ENCODE peak calls at places on chromosomes 12 and 14, in nine cellular contexts. C, E, Z, L, X, W, Q, U and I are unnamed samples.

GRCh38 chr14:71399057-71399487 is 491.8 kb downstream of the PCNX1 start:
- DNase-seq in Z (no peak), X (no peak), W (no peak), C (no peak), E (no peak), Q (no peak), U (no peak), L (no peak), I (no peak)

GRCh38 chr12:110249105-110249504 is 31.9 kb upstream of the ATP2A2 start:
- DNase-seq in L (no peak), Z (no peak), C (no peak), Q (no peak), U (no peak), E (no peak), W (no peak), X (no peak), I (no peak)

GRCh38 chr14:53055003-53055402 is 98.1 kb downstream of the DDHD1 start:
- DNase-seq in Z (peak; percentile 35), U (no peak), C (no peak), L (no peak), W (no peak), E (no peak), Q (peak; percentile 68), X (no peak), I (peak; percentile 50)

GRCh38 chr12:106801167-106801708 is 26.8 kb downstream of the RIC8B start:
- DNase-seq in C (no peak), U (no peak), Q (no peak), E (no peak), X (no peak), L (no peak), W (no peak), Z (no peak), I (no peak)

GRCh38 chr12:117874842-117875434 is 93.9 kb downstream of the KSR2 start:
- DNase-seq in Q (peak; percentile 54), W (no peak), C (peak; percentile 81), X (peak; percentile 38), L (peak; percentile 60), Z (peak; percentile 51), U (peak; percentile 46), E (peak; percentile 36), I (peak; percentile 65)

GRCh38 chr14:24179961-24180726 is 8.3 kb downstream of the REC8 start:
- DNase-seq in L (no peak), E (no peak), Q (no peak), X (no peak), W (no peak), C (no peak), Z (peak; percentile 94), U (no peak), I (no peak)

GRCh38 chr12:108939594-108939993 is 59.7 kb downstream of the DAO start:
- DNase-seq in Z (no peak), C (no peak), L (no peak), Q (no peak), W (no peak), U (no peak), E (no peak), X (no peak), I (peak; percentile 1)

GRCh38 chr12:19692091-19692490 is 252.8 kb downstream of the AEBP2 start:
- DNase-seq in W (no peak), Q (no peak), E (no peak), X (no peak), U (no peak), Z (no peak), L (no peak), C (no peak), I (no peak)

GRCh38 chr12:388547-389137 is 478 bp downstream of the KDM5A start:
- DNase-seq in Z (no peak), C (no peak), Q (peak; percentile 32), E (no peak), U (peak; percentile 43), X (no peak), W (peak; percentile 27), L (peak; percentile 28), I (no peak)

GRCh38 chr14:102262894-102263462 is 42.0 kb downstream of the MOK start:
- DNase-seq in W (no peak), Z (peak; percentile 32), Q (no peak), X (no peak), U (no peak), E (no peak), L (no peak), C (no peak), I (no peak)

GRCh38 chr12:27176765-27177164 is 67.3 kb upstream of the STK38L start:
- DNase-seq in X (peak; percentile 32), Z (peak; percentile 15), W (no peak), U (no peak), L (no peak), E (no peak), Q (no peak), C (no peak), I (no peak)

GRCh38 chr12:110531741-110532333 is 29.7 kb downstream of the RAD9B start:
- DNase-seq in Z (no peak), W (no peak), C (no peak), Q (peak; percentile 59), U (no peak), X (no peak), E (no peak), L (no peak), I (no peak)

GRCh38 chr12:54933381-54933780 is 51.2 kb downstream of the TESPA1 start:
- DNase-seq in E (no peak), Q (no peak), L (no peak), X (no peak), Z (peak; percentile 5), W (no peak), U (no peak), C (no peak), I (no peak)

GRCh38 chr12:12891646-12892355 is 439 bp downstream of the GPRC5A start:
- DNase-seq in W (no peak), E (no peak), C (no peak), U (no peak), Z (peak; percentile 50), X (no peak), L (no peak), Q (no peak), I (no peak)

GRCh38 chr14:94689218-94689984 is 77.2 kb downstream of the SERPINA3 start:
- DNase-seq in C (peak; percentile 77), U (no peak), Q (peak; percentile 35), E (peak; percentile 8), X (peak; percentile 11), W (no peak), Z (peak; percentile 19), L (peak; percentile 39), I (peak; percentile 32)

GRCh38 chr14:73814158-73814557 is 37.5 kb upstream of the PTGR2 start:
- DNase-seq in Z (no peak), W (no peak), E (no peak), L (no peak), C (no peak), Q (no peak), X (no peak), U (no peak), I (no peak)

GRCh38 chr12:389138-390096 is at the start of gene KDM5A:
- DNase-seq in X (peak; percentile 80), W (peak; percentile 60), C (peak; percentile 93), U (peak; percentile 85), L (peak; percentile 70), Z (no peak), Q (peak; percentile 93), E (no peak), I (no peak)

GRCh38 chr12:44385964-44386363 is 490.2 kb downstream of the NELL2 start:
- DNase-seq in Q (no peak), C (no peak), L (no peak), E (no peak), W (no peak), Z (no peak), X (no peak), U (no peak), I (no peak)

GRCh38 chr12:2779281-2779680 is 15.5 kb upstream of the FKBP4 start:
- DNase-seq in E (no peak), L (no peak), W (no peak), X (no peak), U (no peak), Z (no peak), C (no peak), Q (no peak), I (no peak)

GRCh38 chr12:126784328-126784921 is 1482.5 kb upstream of the TMEM132C start:
- DNase-seq in C (no peak), W (no peak), E (no peak), Z (peak; percentile 32), X (no peak), Q (no peak), U (no peak), L (peak; percentile 18), I (peak; percentile 42)

GRCh38 chr14:22838631-22839041 is 2.3 kb downstream of the MMP14 start:
- DNase-seq in E (no peak), Q (no peak), W (no peak), U (no peak), L (no peak), C (peak; percentile 81), X (no peak), Z (no peak), I (no peak)

GRCh38 chr12:91551927-91552326 is 369.3 kb upstream of the DCN start:
- DNase-seq in E (no peak), W (no peak), L (no peak), U (no peak), Z (no peak), C (no peak), Q (peak; percentile 24), X (no peak), I (no peak)

GRCh38 chr12:6943387-6943718 is 263 bp upstream of the RNU7-1 start:
- DNase-seq in X (peak; percentile 66), Z (peak; percentile 95), Q (peak; percentile 96), W (no peak), E (peak; percentile 75), L (no peak), C (no peak), U (peak; percentile 69), I (peak; percentile 88)

GRCh38 chr12:91272456-91273063 is 89.9 kb upstream of the DCN start:
- DNase-seq in X (no peak), L (no peak), Q (peak; percentile 20), E (no peak), W (no peak), C (peak; percentile 80), Z (no peak), U (no peak), I (no peak)

GRCh38 chr12:96500686-96501085 is 11.3 kb downstream of the CFAP54 start:
- DNase-seq in Q (no peak), U (no peak), X (no peak), W (no peak), Z (no peak), E (no peak), L (no peak), C (no peak), I (no peak)

GRCh38 chr12:11026118-11026517 is 3.7 kb upstream of the TAS2R19 start:
- DNase-seq in U (no peak), E (no peak), X (no peak), Q (no peak), C (no peak), Z (no peak), L (no peak), W (no peak), I (no peak)

GRCh38 chr14:60061371-60061770 is 30.4 kb upstream of the PCNX4 start:
- DNase-seq in C (no peak), W (no peak), U (no peak), X (no peak), E (no peak), Z (no peak), Q (no peak), L (no peak), I (no peak)

GRCh38 chr12:121060149-121061001 is 21.3 kb upstream of the OASL start:
- DNase-seq in L (no peak), E (no peak), Q (peak; percentile 21), X (peak; percentile 38), C (no peak), U (peak; percentile 41), W (no peak), Z (no peak), I (peak; percentile 18)

GRCh38 chr12:104049278-104050257 is at the start of gene GLT8D2:
- DNase-seq in C (peak; percentile 82), E (no peak), Q (no peak), X (no peak), U (no peak), W (no peak), L (no peak), Z (peak; percentile 57), I (no peak)

GRCh38 chr12:105418232-105418631 is 87.7 kb downstream of the C12orf75 start:
- DNase-seq in Z (peak; percentile 94), C (no peak), E (no peak), Q (no peak), W (no peak), X (no peak), L (no peak), U (no peak), I (no peak)

GRCh38 chr12:122872815-122873361 is 23.0 kb downstream of the VPS37B start:
- DNase-seq in Q (no peak), W (no peak), Z (no peak), E (no peak), L (no peak), X (no peak), U (no peak), C (peak; percentile 63), I (no peak)